ENCODE peak calls at places on chromosomes 7 and 10, in four cellular contexts. One of them, this sample, is unnamed.

GRCh38 chr10:98224509-98224908 is 43.5 kb downstream of the LOXL4 start:
- DNase-seq in tibial artery: no peak
- DNase-seq in left colon: no peak
- DNase-seq in GF-D8: no peak
- DNase-seq in this sample: no peak

GRCh38 chr7:129225206-129225930 is 538 bp downstream of the AHCYL2 start:
- DNase-seq in GF-D8: no peak
- DNase-seq in left colon: peak
- DNase-seq in tibial artery: peak
- DNase-seq in this sample: peak

GRCh38 chr7:19294629-19295028 is 149.4 kb upstream of the FERD3L start:
- DNase-seq in GF-D8: no peak
- DNase-seq in left colon: no peak
- DNase-seq in tibial artery: no peak
- DNase-seq in this sample: no peak

GRCh38 chr7:138916731-138917130 is 64.5 kb downstream of the KIAA1549 start:
- DNase-seq in tibial artery: no peak
- DNase-seq in GF-D8: no peak
- DNase-seq in left colon: no peak
- DNase-seq in this sample: no peak

GRCh38 chr7:40516376-40516775 is 381.6 kb downstream of the SUGCT start:
- DNase-seq in GF-D8: no peak
- DNase-seq in tibial artery: no peak
- DNase-seq in left colon: no peak
- DNase-seq in this sample: no peak

GRCh38 chr7:124898523-124898922 is 31.1 kb downstream of the POT1 start:
- DNase-seq in left colon: no peak
- DNase-seq in tibial artery: no peak
- DNase-seq in GF-D8: no peak
- DNase-seq in this sample: no peak

GRCh38 chr7:130875901-130876300 is 141.9 kb upstream of the KLF14 start:
- DNase-seq in left colon: no peak
- DNase-seq in tibial artery: no peak
- DNase-seq in GF-D8: no peak
- DNase-seq in this sample: no peak

GRCh38 chr10:121648078-121648477 is 49.8 kb upstream of the FGFR2 start:
- DNase-seq in GF-D8: no peak
- DNase-seq in left colon: no peak
- DNase-seq in tibial artery: no peak
- DNase-seq in this sample: no peak

GRCh38 chr7:2934211-2934731 is 90.2 kb upstream of the GNA12 start:
- DNase-seq in tibial artery: peak
- DNase-seq in left colon: peak
- DNase-seq in GF-D8: no peak
- DNase-seq in this sample: no peak